ENCODE peak calls at places on chromosomes 1 and 21, in seven cellular contexts. M, B, G, S, N, C and L are unnamed samples. For H3K4me1, the result is how much of the 10 kb centered on the place peaks cover.

GRCh38 chr1:17622823-17623222 is 83.3 kb downstream of the ARHGEF10L start:
- DNase-seq in B (no peak), N (no peak), G (no peak), C (no peak), M (no peak), S (no peak), L (no peak)

GRCh38 chr1:63835075-63835633 is 61.3 kb downstream of the ROR1 start:
- DNase-seq in M (no peak), S (no peak), G (no peak), C (no peak), N (no peak), B (no peak), L (no peak)

GRCh38 chr1:245313581-245313980 is 158.8 kb downstream of the KIF26B start:
- DNase-seq in B (no peak), C (no peak), M (no peak), S (no peak), N (no peak), G (no peak), L (no peak)

GRCh38 chr1:211703812-211704566 is 28.6 kb upstream of the NEK2 start:
- DNase-seq in N (no peak), M (no peak), C (no peak), G (no peak), S (no peak), B (no peak), L (no peak)

GRCh38 chr1:180643693-180644092 is 11.9 kb downstream of the XPR1 start:
- DNase-seq in C (no peak), N (no peak), B (no peak), G (no peak), M (no peak), S (peak), L (no peak)

GRCh38 chr1:16677552-16678423 is 11.0 kb upstream of the RNU1-3 start:
- DNase-seq in S (peak), C (peak), B (peak), N (peak), M (peak), G (peak), L (no peak)

GRCh38 chr1:19400875-19401854 is 84.2 kb downstream of the CAPZB start:
- DNase-seq in B (no peak), G (no peak), M (peak), N (no peak), C (no peak), S (no peak), L (no peak)

GRCh38 chr1:44239961-44240371 is 26.7 kb downstream of the DMAP1 start:
- DNase-seq in B (no peak), C (no peak), G (no peak), M (no peak), S (no peak), N (no peak), L (no peak)

GRCh38 chr21:36704281-36704957 is 5.5 kb downstream of the SIM2 start:
- DNase-seq in S (no peak), N (no peak), M (no peak), B (no peak), C (no peak), G (no peak), L (no peak)

GRCh38 chr1:151715726-151716404 is 738 bp downstream of the CELF3 start:
- DNase-seq in C (no peak), S (no peak), N (no peak), G (no peak), M (no peak), B (peak), L (no peak)

GRCh38 chr1:94258873-94259331 is 21.5 kb upstream of the ARHGAP29 start:
- DNase-seq in S (no peak), M (no peak), N (no peak), G (peak), B (no peak), C (no peak), L (no peak)

GRCh38 chr1:160078392-160079195 is 2.7 kb upstream of the KCNJ9 start:
- DNase-seq in B (peak), G (no peak), N (no peak), C (peak), S (peak), M (no peak), L (peak)

GRCh38 chr1:15152318-15153183 is 996 bp upstream of the TMEM51 start:
- DNase-seq in G (peak), B (no peak), M (peak), C (peak), S (peak), N (peak), L (no peak)

GRCh38 chr21:41164981-41165650 is 2.8 kb upstream of the BACE2 start:
- DNase-seq in B (no peak), S (peak), N (peak), M (no peak), C (no peak), G (peak), L (no peak)

GRCh38 chr1:184036517-184036949 is 995 bp downstream of the COLGALT2 start:
- DNase-seq in B (no peak), C (no peak), G (no peak), M (peak), S (no peak), N (peak), L (no peak)

GRCh38 chr1:7378346-7379130 is 392.6 kb upstream of the VAMP3 start:
- DNase-seq in C (no peak), M (no peak), G (no peak), B (no peak), S (no peak), N (no peak), L (no peak)

GRCh38 chr1:93672069-93672468 is 9.6 kb downstream of the BCAR3 start:
- DNase-seq in N (peak), C (no peak), M (peak), S (peak), B (no peak), G (peak), L (no peak)

GRCh38 chr1:161199506-161200119 is 759 bp upstream of the ADAMTS4 start:
- DNase-seq in S (no peak), B (no peak), C (no peak), M (peak), N (no peak), G (no peak), L (no peak)

GRCh38 chr1:106910798-106911197 is 145.7 kb upstream of the PRMT6 start:
- DNase-seq in M (no peak), B (no peak), S (no peak), N (no peak), C (no peak), G (peak), L (no peak)

GRCh38 chr1:46137901-46138300 is 5.5 kb upstream of the PIK3R3 start:
- DNase-seq in N (no peak), S (no peak), M (no peak), C (no peak), G (no peak), B (no peak), L (no peak)

GRCh38 chr1:158366783-158367182 is 13.1 kb downstream of the CD1E start:
- DNase-seq in S (no peak), M (no peak), N (no peak), C (no peak), G (no peak), B (no peak), L (no peak)

GRCh38 chr1:208086116-208086515 is 158.1 kb downstream of the PLXNA2 start:
- DNase-seq in M (no peak), C (no peak), B (no peak), N (no peak), S (no peak), G (no peak), L (no peak)

GRCh38 chr1:1535298-1535988 is 5.0 kb downstream of the TMEM240 start:
- DNase-seq in G (no peak), N (no peak), C (no peak), S (no peak), B (no peak), M (peak), L (no peak)

GRCh38 chr1:212621830-212622315 is 13.3 kb downstream of the ATF3 start:
- DNase-seq in C (no peak), G (no peak), N (no peak), B (no peak), S (no peak), M (no peak), L (no peak)

GRCh38 chr1:165930961-165931360 is 103.5 kb downstream of the UCK2 start:
- DNase-seq in B (no peak), G (no peak), N (no peak), C (no peak), S (no peak), M (no peak), L (no peak)

GRCh38 chr1:221117133-221117532 is 237.9 kb downstream of the HLX start:
- DNase-seq in B (no peak), S (no peak), M (no peak), G (no peak), C (no peak), N (no peak), L (no peak)

GRCh38 chr1:19737413-19737812 is 62.3 kb downstream of the TMCO4 start:
- DNase-seq in G (peak), C (no peak), S (no peak), N (no peak), M (no peak), B (no peak), L (no peak)

GRCh38 chr21:46071082-46071481 is 26.8 kb upstream of the COL6A2 start:
- DNase-seq in M (no peak), G (no peak), B (no peak), N (no peak), S (no peak), C (no peak), L (no peak)

GRCh38 chr1:97424209-97424608 is 496.6 kb downstream of the DPYD start:
- DNase-seq in N (no peak), G (no peak), B (no peak), S (no peak), M (no peak), C (no peak), L (no peak)

GRCh38 chr1:240611228-240611618 is 732 bp downstream of the GREM2 start:
- DNase-seq in S (no peak), C (peak), G (no peak), B (no peak), M (no peak), N (no peak), L (no peak)

DNA sequence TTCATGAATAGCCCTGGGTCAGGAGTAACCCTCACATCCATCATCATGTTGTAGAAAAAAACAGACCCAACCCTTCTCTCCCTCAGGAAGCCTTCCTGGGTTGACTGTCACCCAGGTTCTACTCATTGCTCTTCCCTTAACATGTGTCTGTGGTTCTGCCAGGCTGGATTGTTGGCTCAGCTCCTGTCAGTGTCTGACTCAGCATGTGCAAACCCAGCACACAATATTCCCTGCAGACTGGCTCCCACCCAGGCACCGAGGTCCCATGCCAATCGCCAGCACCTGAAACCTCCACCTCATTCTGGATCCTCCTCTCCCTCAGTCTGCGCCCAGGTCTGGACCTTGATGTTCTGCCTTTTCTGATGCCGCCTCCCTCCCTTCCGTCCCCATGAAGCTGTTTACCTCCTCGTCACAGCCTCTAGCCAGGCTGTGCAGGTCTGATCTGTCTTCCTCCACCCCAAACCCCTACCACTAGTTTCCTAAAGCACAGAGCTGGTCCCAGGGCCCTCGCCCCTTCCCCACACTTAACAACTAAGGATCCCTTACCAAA is 4.3 kb upstream of the S100A8 start:
- DNase-seq in G (no peak), M (no peak), B (no peak), S (no peak), N (no peak), C (no peak), L (no peak)
- H3K4me1 ChIP-seq in G (under half), M (under half), B (under half), S (under half), N (under half), C (under half), L (under half)

DNA sequence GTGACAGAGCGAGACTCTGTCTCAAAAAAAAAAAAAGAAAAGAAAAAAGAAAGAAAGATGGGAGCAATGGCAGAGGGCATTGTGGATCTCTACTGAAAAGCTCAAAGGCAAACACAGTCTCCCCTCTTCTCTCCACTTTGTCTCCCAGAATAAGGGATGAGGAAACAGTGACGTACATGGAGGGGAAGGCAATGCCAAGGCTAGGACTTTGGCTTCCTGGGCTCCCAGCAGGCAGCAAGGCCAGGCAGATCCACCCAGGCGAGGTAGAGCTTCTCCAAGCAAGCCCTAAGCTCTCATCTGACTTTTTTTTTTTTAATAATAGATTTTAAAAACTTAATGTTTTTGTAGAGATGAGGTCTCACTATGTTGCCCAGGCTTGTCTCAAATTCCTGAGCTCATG is 4.6 kb downstream of the ARHGEF2 start:
- DNase-seq in S (no peak), M (no peak), N (no peak), C (no peak), B (no peak), G (no peak), L (no peak)
- H3K4me3 ChIP-seq in S (no peak), M (no peak), N (no peak), C (no peak), B (no peak), G (no peak), L (peak)

GRCh38 chr1:39212499-39212898 is 8.0 kb downstream of the MACF1 start:
- DNase-seq in G (no peak), N (no peak), M (no peak), C (no peak), B (no peak), S (no peak), L (no peak)
- H3K4me1 ChIP-seq in G (under half), N (under half), M (under half), C (under half), B (under half), S (under half), L (under half)

GRCh38 chr1:4268890-4269286 is 368.8 kb upstream of the C1orf174 start:
- DNase-seq in B (no peak), G (no peak), M (no peak), N (no peak), S (no peak), C (no peak), L (no peak)

GRCh38 chr1:4272568-4272967 is 372.5 kb upstream of the C1orf174 start:
- DNase-seq in B (no peak), G (no peak), N (no peak), C (no peak), S (no peak), M (no peak), L (no peak)

GRCh38 chr1:4273747-4274146 is 373.7 kb upstream of the C1orf174 start:
- DNase-seq in N (no peak), S (no peak), B (no peak), C (no peak), M (no peak), G (no peak), L (no peak)

GRCh38 chr1:4270651-4271337 is 370.7 kb upstream of the C1orf174 start:
- DNase-seq in G (no peak), B (no peak), N (no peak), C (no peak), M (no peak), S (no peak), L (no peak)

DNA sequence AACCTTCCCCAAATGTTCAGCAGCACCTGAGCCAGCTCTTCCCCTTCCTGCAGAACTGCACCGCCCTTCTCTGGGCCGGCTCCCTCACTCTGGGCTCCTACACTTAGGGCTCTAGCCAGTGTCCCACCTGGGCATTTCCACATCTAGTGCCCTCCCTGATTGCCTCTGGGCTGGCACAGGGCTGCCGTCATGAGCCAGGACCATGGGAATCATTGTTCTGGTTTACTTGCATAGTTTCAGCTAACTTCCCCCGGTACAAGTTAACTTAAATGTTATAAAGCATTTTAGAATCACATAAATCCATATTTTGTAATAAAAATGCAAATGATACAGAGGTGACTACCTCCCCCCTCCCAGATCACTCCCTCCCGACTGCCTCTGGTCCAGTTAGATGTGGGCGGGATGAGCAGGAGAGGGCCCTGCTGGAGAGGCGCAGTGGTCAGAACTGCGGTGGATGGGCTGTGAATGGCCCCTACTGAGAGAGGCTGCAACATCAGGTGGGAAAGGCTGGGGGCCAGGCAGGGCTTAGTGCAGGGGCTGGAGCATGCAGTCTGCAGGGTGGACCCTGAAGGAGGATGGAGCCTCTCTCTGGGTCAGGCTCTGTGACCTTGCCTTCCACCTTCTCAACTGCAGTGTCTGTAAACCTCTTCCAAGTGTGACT is 371.4 kb upstream of the C1orf174 start:
- DNase-seq in N (no peak), S (no peak), C (no peak), M (no peak), G (no peak), B (no peak), L (no peak)
- H3K4me3 ChIP-seq in N (no peak), S (no peak), C (no peak), M (no peak), G (no peak), B (no peak), L (no peak)

DNA sequence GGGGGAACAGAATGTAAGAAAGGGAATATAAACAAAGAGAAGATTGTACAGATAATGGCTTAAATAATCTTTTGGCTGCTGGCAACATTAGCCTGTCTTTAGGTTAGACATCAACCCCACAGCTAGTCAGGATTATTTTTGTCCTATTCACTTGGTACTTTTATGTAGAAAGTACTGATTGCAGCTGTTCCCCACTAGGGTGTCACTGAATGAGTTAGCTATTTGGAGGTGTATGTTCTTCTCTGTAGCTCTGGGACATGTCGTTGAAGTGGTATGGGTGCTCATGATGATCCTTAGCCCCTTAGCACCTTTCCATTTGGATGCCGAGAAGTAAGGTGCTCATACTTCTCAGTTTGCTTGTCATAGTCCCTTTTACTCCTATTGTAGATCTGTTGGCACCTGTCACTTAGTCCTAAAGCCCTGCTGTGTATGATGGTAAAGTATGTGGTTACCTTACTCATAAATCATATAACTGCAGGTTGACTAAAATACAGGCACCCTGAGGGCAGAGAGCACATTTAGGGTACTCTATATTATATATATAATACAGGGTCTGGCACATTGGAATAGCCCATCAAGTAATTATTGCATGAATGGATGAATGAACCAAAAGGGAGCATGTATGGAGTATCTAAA is 64.6 kb downstream of the USP25 start:
- DNase-seq in S (no peak), B (no peak), M (no peak), C (no peak), N (no peak), G (no peak), L (no peak)
- H3K4me1 ChIP-seq in S (under half), B (under half), M (under half), C (under half), N (under half), G (under half), L (under half)

GRCh38 chr1:33335020-33335419 is 14.1 kb upstream of the A3GALT2 start:
- DNase-seq in C (no peak), S (no peak), M (no peak), B (no peak), N (no peak), G (no peak), L (no peak)

GRCh38 chr1:33331444-33332356 is 10.8 kb upstream of the A3GALT2 start:
- DNase-seq in B (no peak), S (no peak), N (no peak), M (no peak), C (no peak), G (no peak), L (no peak)

GRCh38 chr1:33332881-33333280 is 12.0 kb upstream of the A3GALT2 start:
- DNase-seq in B (no peak), C (no peak), S (no peak), M (no peak), N (no peak), G (no peak), L (no peak)

GRCh38 chr1:33332357-33332789 is 11.5 kb upstream of the A3GALT2 start:
- DNase-seq in G (no peak), B (no peak), M (no peak), N (no peak), S (no peak), C (no peak), L (no peak)

GRCh38 chr1:33334081-33334552 is 13.2 kb upstream of the A3GALT2 start:
- DNase-seq in B (no peak), S (no peak), G (no peak), C (no peak), N (no peak), M (no peak), L (no peak)
- H3K4me3 ChIP-seq in B (no peak), S (no peak), G (no peak), C (no peak), N (no peak), M (no peak), L (no peak)

GRCh38 chr1:6005276-6005917 is 13.2 kb upstream of the NPHP4 start:
- DNase-seq in M (no peak), B (no peak), G (no peak), S (no peak), C (no peak), N (no peak), L (no peak)
- H3K4me1 ChIP-seq in M (under half), B (under half), G (under half), S (under half), C (under half), N (under half), L (under half)